ENCODE peak calls at places on chromosomes 1 and 21, in six cellular contexts. X, Z, W, L, B and F are unnamed samples.

GRCh38 chr1:9093096-9093495 is 23.7 kb upstream of the SLC2A5 start:
- DNase-seq in B (no peak), Z (no peak), W (no peak), L (no peak), X (no peak), F (no peak)

GRCh38 chr21:31911138-31911907 is 38.5 kb downstream of the HUNK start:
- DNase-seq in B (no peak), Z (no peak), X (peak), W (no peak), L (no peak), F (peak)

GRCh38 chr1:11847667-11848445 is at the start of gene NPPA:
- DNase-seq in W (no peak), Z (peak), B (no peak), X (peak), L (peak), F (peak)

GRCh38 chr1:178934574-178934945 is 63.7 kb upstream of the ANGPTL1 start:
- DNase-seq in W (no peak), Z (no peak), X (no peak), L (no peak), B (no peak), F (no peak)

GRCh38 chr21:27572681-27573080 is 605.8 kb upstream of the ADAMTS5 start:
- DNase-seq in Z (no peak), B (no peak), X (no peak), W (no peak), L (no peak), F (no peak)

GRCh38 chr1:213164561-213164960 is 113.5 kb downstream of the RPS6KC1 start:
- DNase-seq in X (no peak), Z (no peak), L (no peak), B (no peak), W (no peak), F (no peak)

GRCh38 chr1:232454487-232454886 is 175.4 kb downstream of the SIPA1L2 start:
- DNase-seq in L (no peak), W (no peak), Z (no peak), B (peak), X (no peak), F (no peak)

GRCh38 chr1:92298213-92298572 is 594 bp downstream of the GLMN start:
- DNase-seq in Z (no peak), X (no peak), W (no peak), L (no peak), B (no peak), F (no peak)

GRCh38 chr1:1014896-1015681 is 1.8 kb downstream of the ISG15 start:
- DNase-seq in L (peak), X (no peak), B (no peak), Z (no peak), W (no peak), F (no peak)

GRCh38 chr1:214966366-214966765 is 116.2 kb upstream of the KCNK2 start:
- DNase-seq in B (no peak), L (no peak), X (no peak), Z (no peak), W (no peak), F (no peak)

GRCh38 chr1:43232071-43232470 is 37.7 kb upstream of the TMEM125 start:
- DNase-seq in W (no peak), X (no peak), Z (no peak), L (peak), B (no peak), F (no peak)

GRCh38 chr1:154698320-154699096 is 90.5 kb upstream of the ADAR start:
- DNase-seq in B (no peak), Z (no peak), X (no peak), W (no peak), L (no peak), F (no peak)

GRCh38 chr1:11530731-11531311 is 51.9 kb downstream of the DISP3 start:
- DNase-seq in X (no peak), W (no peak), B (peak), Z (no peak), L (no peak), F (no peak)

GRCh38 chr1:226419284-226419683 is 11.4 kb upstream of the PARP1 start:
- DNase-seq in L (no peak), Z (no peak), W (no peak), B (no peak), X (no peak), F (no peak)

GRCh38 chr1:35111106-35111505 is 31.9 kb downstream of the ZMYM1 start:
- DNase-seq in W (no peak), B (no peak), X (no peak), L (no peak), Z (no peak), F (no peak)

GRCh38 chr1:37655274-37655673 is 20.6 kb upstream of the RSPO1 start:
- DNase-seq in Z (no peak), B (no peak), X (no peak), L (no peak), W (no peak), F (no peak)

GRCh38 chr1:201421041-201421440 is 489 bp downstream of the TNNI1 start:
- DNase-seq in Z (no peak), W (no peak), X (no peak), B (no peak), L (no peak), F (no peak)

GRCh38 chr1:65881070-65881594 is 88.4 kb downstream of the PDE4B start:
- DNase-seq in B (no peak), W (no peak), Z (no peak), L (no peak), X (no peak), F (no peak)

GRCh38 chr1:36947384-36947783 is 86.9 kb downstream of the GRIK3 start:
- DNase-seq in X (peak), B (peak), W (no peak), L (no peak), Z (no peak), F (peak)

GRCh38 chr1:45329445-45329844 is 2.8 kb downstream of the HPDL start:
- DNase-seq in L (no peak), Z (no peak), B (no peak), X (no peak), W (no peak), F (no peak)

GRCh38 chr1:50857702-50858101 is 102.4 kb downstream of the FAF1 start:
- DNase-seq in L (no peak), B (no peak), Z (no peak), W (no peak), X (no peak), F (no peak)

GRCh38 chr1:172220376-172220775 is 200.1 kb upstream of the C1orf105 start:
- DNase-seq in Z (no peak), W (no peak), L (no peak), B (no peak), X (no peak), F (no peak)

GRCh38 chr21:45957986-45958610 is 23.5 kb upstream of the COL6A1 start:
- DNase-seq in W (no peak), X (no peak), L (peak), Z (no peak), B (no peak), F (no peak)

GRCh38 chr1:164803366-164803765 is 244.4 kb downstream of the PBX1 start:
- DNase-seq in X (no peak), B (no peak), Z (no peak), W (no peak), L (no peak), F (no peak)

GRCh38 chr1:173878251-173878650 is 10.1 kb downstream of the ZBTB37 start:
- DNase-seq in X (no peak), Z (no peak), L (no peak), B (no peak), W (no peak), F (no peak)

GRCh38 chr1:218259800-218260199 is 25.3 kb upstream of the RRP15 start:
- DNase-seq in B (peak), W (no peak), L (no peak), Z (no peak), X (no peak), F (peak)

GRCh38 chr1:64013395-64013794 is 190.0 kb upstream of the UBE2U start:
- DNase-seq in L (no peak), W (no peak), B (no peak), X (no peak), Z (no peak), F (no peak)